ENCODE peak calls at places on chromosome 5, in six cellular contexts. L, I, W, A, K and B are unnamed samples.

GRCh38 chr5:14143843-14144585 is 872 bp downstream of the TRIO start:
- DNase-seq in K (peak; percentile 44), A (no peak), I (peak; percentile 89), L (peak; percentile 51), W (peak; percentile 51), B (no peak)

GRCh38 chr5:142869883-142870282 is 99.7 kb downstream of the ARHGAP26 start:
- DNase-seq in W (no peak), A (no peak), L (peak; percentile 63), K (no peak), I (peak; percentile 36), B (no peak)

GRCh38 chr5:32767948-32768427 is 56.9 kb downstream of the NPR3 start:
- DNase-seq in A (peak; percentile 99), W (no peak), K (no peak), I (peak; percentile 90), L (no peak), B (no peak)

GRCh38 chr5:138989720-138990119 is 114.6 kb upstream of the LRRTM2 start:
- DNase-seq in A (peak; percentile 52), W (no peak), L (no peak), I (peak; percentile 82), K (no peak), B (no peak)

GRCh38 chr5:145996135-145996534 is 59.8 kb downstream of the SH3RF2 start:
- DNase-seq in I (no peak), W (no peak), K (no peak), A (no peak), L (no peak), B (no peak)

GRCh38 chr5:146337264-146337904 is 1.3 kb upstream of the POU4F3 start:
- DNase-seq in I (no peak), W (no peak), L (no peak), K (no peak), A (no peak), B (no peak)

GRCh38 chr5:54738118-54738972 is 220.8 kb downstream of the SNX18 start:
- DNase-seq in I (no peak), W (peak; percentile 36), L (peak; percentile 60), A (peak; percentile 68), K (no peak), B (peak; percentile 38)

GRCh38 chr5:170297589-170298462 is at the start of gene LCP2:
- DNase-seq in L (no peak), K (no peak), A (no peak), W (no peak), I (no peak), B (no peak)

GRCh38 chr5:54049144-54049543 is 261.2 kb downstream of the ARL15 start:
- DNase-seq in A (no peak), L (no peak), K (no peak), W (no peak), I (no peak), B (no peak)

GRCh38 chr5:132050661-132051371 is 9.6 kb upstream of the IL3 start:
- DNase-seq in L (no peak), K (no peak), I (no peak), W (no peak), A (no peak), B (no peak)

GRCh38 chr5:39025456-39025855 is 48.7 kb downstream of the RICTOR start:
- DNase-seq in W (no peak), A (no peak), I (no peak), L (no peak), K (no peak), B (no peak)

GRCh38 chr5:147479949-147480348 is 29.9 kb downstream of the DPYSL3 start:
- DNase-seq in K (no peak), W (no peak), I (peak; percentile 48), L (no peak), A (peak; percentile 62), B (no peak)

GRCh38 chr5:84255318-84255717 is 129.4 kb downstream of the EDIL3 start:
- DNase-seq in K (no peak), W (no peak), A (peak; percentile 66), I (peak; percentile 47), L (no peak), B (no peak)

GRCh38 chr5:109485030-109485429 is 75.3 kb upstream of the PJA2 start:
- DNase-seq in I (no peak), K (peak; percentile 58), L (peak; percentile 78), A (peak; percentile 9), W (peak; percentile 31), B (peak; percentile 60)

GRCh38 chr5:56075361-56075760 is 80.6 kb upstream of the IL6ST start:
- DNase-seq in K (no peak), A (peak; percentile 57), I (peak; percentile 51), W (peak; percentile 35), L (peak; percentile 21), B (no peak)

GRCh38 chr5:98497391-98497790 is 276.1 kb upstream of the RGMB start:
- DNase-seq in A (no peak), W (no peak), I (no peak), L (no peak), K (no peak), B (no peak)

GRCh38 chr5:118354806-118355205 is 633.5 kb downstream of the DTWD2 start:
- DNase-seq in A (no peak), L (no peak), W (no peak), K (no peak), I (no peak), B (no peak)

GRCh38 chr5:107215581-107215980 is 455.2 kb downstream of the EFNA5 start:
- DNase-seq in L (no peak), K (no peak), A (peak; percentile 25), W (no peak), I (no peak), B (no peak)

GRCh38 chr5:122415030-122415429 is 103.0 kb downstream of the SNCAIP start:
- DNase-seq in L (no peak), I (peak; percentile 4), A (no peak), K (peak; percentile 26), W (no peak), B (no peak)

GRCh38 chr5:170312666-170313065 is 15.1 kb upstream of the LCP2 start:
- DNase-seq in L (no peak), K (no peak), A (peak; percentile 80), I (no peak), W (no peak), B (no peak)

GRCh38 chr5:132010645-132011560 is 555 bp downstream of the ACSL6 start:
- DNase-seq in W (no peak), I (peak; percentile 68), K (no peak), L (peak; percentile 2), A (no peak), B (no peak)

GRCh38 chr5:61673007-61673735 is 341.1 kb downstream of the ZSWIM6 start:
- DNase-seq in W (no peak), K (no peak), A (peak; percentile 25), L (peak; percentile 76), I (peak; percentile 46), B (no peak)

GRCh38 chr5:72107874-72108199 is 562 bp downstream of the MAP1B start:
- DNase-seq in W (peak; percentile 28), I (peak; percentile 87), L (no peak), A (no peak), K (peak; percentile 43), B (no peak)

GRCh38 chr5:72109625-72110024 is 2.4 kb downstream of the MAP1B start:
- DNase-seq in W (no peak), A (peak; percentile 55), I (no peak), K (peak; percentile 23), L (no peak), B (no peak)

GRCh38 chr5:72106922-72107873 is at the start of gene MAP1B:
- DNase-seq in K (peak; percentile 80), L (no peak), I (peak; percentile 93), A (peak; percentile 75), W (peak; percentile 54), B (peak; percentile 76)

GRCh38 chr5:72109051-72109411 is 1.8 kb downstream of the MAP1B start:
- DNase-seq in I (no peak), A (no peak), K (no peak), L (no peak), W (no peak), B (no peak)

GRCh38 chr5:72108200-72109050 is 1.1 kb downstream of the MAP1B start:
- DNase-seq in L (peak; percentile 36), A (peak; percentile 84), I (peak; percentile 95), K (peak; percentile 92), W (peak; percentile 75), B (peak; percentile 79)
- H3K4me3 ChIP-seq in L (peak overlapping the region; percentile 53), A (peak overlapping the region; percentile 94), I (peak overlapping the region; percentile 95), K (peak overlapping the region; percentile 82), W (peak overlapping the region; percentile 75), B (peak overlapping the region; percentile 85)

GRCh38 chr5:178994580-178995340 is at the start of gene GRM6:
- DNase-seq in W (no peak), K (peak; percentile 3), I (peak; percentile 90), L (no peak), A (peak; percentile 22), B (no peak)
- H3K4me3 ChIP-seq in W (no peak within 1 kb of the TSS), K (no peak within 1 kb of the TSS), I (no peak within 1 kb of the TSS), L (no peak within 1 kb of the TSS), A (no peak within 1 kb of the TSS), B (no peak within 1 kb of the TSS)

GRCh38 chr5:158108177-158108576 is 249.2 kb upstream of the CLINT1 start:
- DNase-seq in L (no peak), I (no peak), K (no peak), A (no peak), W (no peak), B (no peak)
- H3K4me3 ChIP-seq in L (no peak overlapping the region), I (no peak overlapping the region), K (no peak overlapping the region), A (no peak overlapping the region), W (no peak overlapping the region), B (no peak overlapping the region)

GRCh38 chr5:103371046-103371603 is 112.6 kb downstream of the MACIR start:
- DNase-seq in K (peak; percentile 29), L (no peak), A (no peak), I (no peak), W (no peak), B (no peak)

GRCh38 chr5:103367722-103368121 is 109.2 kb downstream of the MACIR start:
- DNase-seq in A (no peak), I (no peak), L (no peak), W (no peak), K (no peak), B (no peak)

GRCh38 chr5:103366938-103367549 is 108.5 kb downstream of the MACIR start:
- DNase-seq in I (no peak), L (no peak), K (no peak), A (no peak), W (no peak), B (no peak)

GRCh38 chr5:103373576-103374472 is 115.3 kb downstream of the MACIR start:
- DNase-seq in L (no peak), A (no peak), W (no peak), K (peak; percentile 33), I (no peak), B (no peak)

DNA sequence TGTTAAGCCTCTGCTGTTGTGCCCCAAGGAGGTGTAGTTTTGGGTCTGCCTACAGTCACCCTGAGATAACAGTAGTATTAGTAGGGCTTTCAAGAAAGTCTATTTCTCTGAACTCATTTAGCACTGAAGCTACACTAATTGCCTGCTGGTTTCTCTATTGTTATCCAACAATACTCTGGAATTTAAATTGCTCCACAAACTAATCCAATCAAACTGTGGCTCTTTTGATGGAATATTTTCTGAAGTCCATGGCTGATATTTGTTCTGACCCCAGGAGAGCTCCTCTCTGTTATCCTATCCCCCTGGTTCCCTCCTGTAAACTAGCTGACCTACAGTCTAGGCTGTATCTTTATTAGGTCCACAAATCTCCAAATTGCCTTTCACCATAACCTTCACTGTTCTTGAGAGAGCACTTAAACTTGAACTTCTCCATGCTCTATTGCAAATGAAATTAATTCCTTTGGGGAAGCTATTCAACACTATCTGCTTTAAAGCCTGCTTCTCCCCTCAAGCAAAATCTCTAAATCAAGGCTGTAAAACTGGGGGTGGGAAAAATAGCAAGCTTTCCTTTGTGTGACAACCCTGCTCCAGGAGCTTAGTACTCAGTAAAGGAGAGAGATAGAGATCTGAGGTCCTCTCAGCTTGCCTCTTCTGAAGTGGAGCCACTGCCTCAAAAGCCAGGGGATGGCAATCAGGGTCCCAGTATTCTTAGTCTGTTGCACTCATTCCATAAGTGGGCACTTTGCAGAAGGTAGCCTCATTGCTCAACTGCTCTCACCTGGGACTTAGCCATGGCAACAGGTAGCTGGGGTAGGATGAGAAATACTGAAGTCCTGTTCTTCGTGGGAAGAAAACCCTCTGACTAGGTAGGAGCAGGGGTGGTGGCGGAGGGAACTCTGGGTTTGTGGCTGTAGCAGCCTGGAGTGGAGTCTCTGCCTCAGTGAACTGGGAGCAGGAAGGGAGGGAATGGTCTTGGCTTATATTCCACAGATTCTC is 110.9 kb downstream of the MACIR start:
- DNase-seq in I (no peak), W (no peak), L (no peak), K (no peak), A (no peak), B (no peak)
- H3K4me3 ChIP-seq in I (no peak overlapping the region), W (no peak overlapping the region), L (no peak overlapping the region), K (no peak overlapping the region), A (no peak overlapping the region), B (no peak overlapping the region)